ENCODE peak calls at places on chromosomes 7 and 10, in five cellular contexts. O is endothelial cell of umbilical vein, B is A549, M is HepG2, F is K562. S is an unnamed sample.

GRCh38 chr10:46541735-46542566 is 14.5 kb downstream of the GPRIN2 start:
- DNase-seq in O (no peak), B (peak; percentile 77), M (no peak), F (no peak), S (no peak)

GRCh38 chr7:94710256-94710655 is 54.3 kb upstream of the SGCE start:
- DNase-seq in O (no peak), B (no peak), M (no peak), F (no peak), S (no peak)

GRCh38 chr7:51023547-51023946 is 240.9 kb upstream of the GRB10 start:
- DNase-seq in O (no peak), B (no peak), M (no peak), F (no peak), S (no peak)

GRCh38 chr10:99435986-99436633 is 5.7 kb upstream of the GOT1 start:
- DNase-seq in O (peak; percentile 64), B (peak; percentile 51), M (peak; percentile 48), F (peak; percentile 35), S (peak; percentile 70)

GRCh38 chr10:79024716-79025112 is 44.1 kb upstream of the ZMIZ1 start:
- DNase-seq in O (no peak), B (no peak), M (no peak), F (no peak), S (no peak)

GRCh38 chr7:92813390-92814024 is 22.9 kb downstream of the CDK6 start:
- DNase-seq in O (peak; percentile 34), B (no peak), M (no peak), F (no peak), S (peak; percentile 38)

GRCh38 chr7:44057849-44058758 is 7.3 kb downstream of the PGAM2 start:
- DNase-seq in O (no peak), B (no peak), M (no peak), F (no peak), S (no peak)

GRCh38 chr7:100836812-100837098 is 9.4 kb upstream of the EPHB4 start:
- DNase-seq in O (no peak), B (no peak), M (no peak), F (no peak), S (no peak)

GRCh38 chr7:74503943-74504342 is 50.2 kb downstream of the GTF2IRD1 start:
- DNase-seq in O (no peak), B (no peak), M (no peak), F (no peak), S (no peak)

GRCh38 chr7:74506329-74506724 is 52.6 kb downstream of the GTF2IRD1 start:
- DNase-seq in O (no peak), B (no peak), M (no peak), F (no peak), S (no peak)

GRCh38 chr7:74503061-74503460 is 49.4 kb downstream of the GTF2IRD1 start:
- DNase-seq in O (no peak), B (no peak), M (no peak), F (no peak), S (no peak)

GRCh38 chr7:74507538-74508319 is 54.0 kb downstream of the GTF2IRD1 start:
- DNase-seq in O (no peak), B (no peak), M (no peak), F (no peak), S (no peak)

GRCh38 chr7:74505426-74506328 is 52.0 kb downstream of the GTF2IRD1 start:
- DNase-seq in O (no peak), B (no peak), M (no peak), F (no peak), S (no peak)
- TF ChIP-seq MYC in O (no peak), B (no peak), M (no peak), F (no peak), S (no peak)

GRCh38 chr7:36147361-36147760 is 5.7 kb upstream of the EEPD1 start:
- DNase-seq in O (no peak), B (no peak), M (no peak), F (no peak), S (no peak)

GRCh38 chr7:36151921-36152755 is 916 bp upstream of the EEPD1 start:
- DNase-seq in O (peak; percentile 3), B (no peak), M (no peak), F (no peak), S (no peak)

GRCh38 chr7:36145686-36146085 is 7.4 kb upstream of the EEPD1 start:
- DNase-seq in O (no peak), B (no peak), M (no peak), F (no peak), S (no peak)

GRCh38 chr7:36149694-36150452 is 3.2 kb upstream of the EEPD1 start:
- DNase-seq in O (no peak), B (no peak), M (no peak), F (no peak), S (no peak)

GRCh38 chr7:36148422-36149065 is 4.5 kb upstream of the EEPD1 start:
- DNase-seq in O (no peak), B (no peak), M (no peak), F (no peak), S (no peak)
- H3K4me3 ChIP-seq in O (no peak overlapping the region), B (no peak overlapping the region), M (no peak overlapping the region), F (no peak overlapping the region), S (no peak overlapping the region)

GRCh38 chr7:128919241-128919640 is 8.7 kb upstream of the KCP start:
- DNase-seq in O (no peak), B (no peak), M (no peak), F (no peak), S (no peak)
- TF ChIP-seq MAX in O (no peak), B (no peak), M (no peak), F (no peak), S (no peak)

DNA sequence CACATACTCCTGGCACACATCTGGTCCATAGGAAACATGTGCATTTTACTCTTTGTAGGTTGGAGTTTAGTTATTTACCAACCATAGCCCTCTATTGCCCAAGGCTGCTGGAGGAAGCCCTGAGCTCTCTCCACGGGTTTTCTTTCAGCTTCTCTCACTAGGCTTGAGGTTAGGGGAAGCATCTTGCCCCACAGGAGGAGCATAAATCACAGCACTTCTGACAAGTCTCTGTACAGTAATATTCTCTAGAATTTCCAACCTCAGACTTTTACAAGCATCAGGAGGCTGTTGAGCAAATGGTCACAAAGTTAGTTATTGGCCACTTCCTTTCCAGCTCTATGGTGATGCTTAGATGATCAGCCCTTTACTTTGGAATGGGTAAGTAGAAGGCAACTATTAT is 122.9 kb upstream of the GLI3 start:
- DNase-seq in O (no peak), B (no peak), M (no peak), F (no peak), S (no peak)
- TF ChIP-seq MYC in O (no peak), B (no peak), M (no peak), F (no peak), S (no peak)

S was measured in NB4.